ENCODE peak calls at places on chromosomes 1 and 21, in seven cellular contexts. Y, H, A, C, F, B and G are unnamed samples.

GRCh38 chr1:94599090-94599813 is 57.7 kb upstream of the F3 start:
- DNase-seq in Y (peak; percentile 29), H (no peak), A (no peak), C (peak; percentile 15), F (peak; percentile 13), B (no peak), G (no peak)

GRCh38 chr1:66575739-66576138 is 41.8 kb downstream of the SGIP1 start:
- DNase-seq in Y (peak; percentile 91), H (no peak), A (no peak), C (no peak), F (no peak), B (peak; percentile 5), G (no peak)

GRCh38 chr1:234728740-234729139 is 118.8 kb upstream of the IRF2BP2 start:
- DNase-seq in Y (no peak), H (no peak), A (no peak), C (no peak), F (no peak), B (no peak), G (no peak)

GRCh38 chr1:46263146-46263545 is 15.6 kb downstream of the RAD54L start:
- DNase-seq in Y (no peak), H (no peak), A (no peak), C (no peak), F (no peak), B (no peak), G (no peak)

GRCh38 chr1:235632538-235633219 is 16.9 kb downstream of the GNG4 start:
- DNase-seq in Y (peak; percentile 71), H (no peak), A (no peak), C (no peak), F (no peak), B (no peak), G (no peak)

GRCh38 chr1:118945460-118945859 is 42.7 kb downstream of the TBX15 start:
- DNase-seq in Y (no peak), H (no peak), A (no peak), C (no peak), F (no peak), B (no peak), G (no peak)

GRCh38 chr1:158818991-158819405 is 12.2 kb upstream of the MNDA start:
- DNase-seq in Y (peak; percentile 73), H (no peak), A (no peak), C (peak; percentile 10), F (no peak), B (no peak), G (no peak)

GRCh38 chr1:152495066-152495675 is 15.4 kb upstream of the LCE5A start:
- DNase-seq in Y (peak; percentile 45), H (no peak), A (peak; percentile 44), C (no peak), F (peak; percentile 63), B (no peak), G (no peak)

GRCh38 chr1:154833841-154834240 is 36.2 kb downstream of the KCNN3 start:
- DNase-seq in Y (no peak), H (no peak), A (no peak), C (no peak), F (no peak), B (no peak), G (no peak)

GRCh38 chr1:39178541-39179431 is 25.7 kb upstream of the MACF1 start:
- DNase-seq in Y (peak; percentile 49), H (no peak), A (no peak), C (no peak), F (no peak), B (no peak), G (no peak)

GRCh38 chr1:202184750-202185460 is 8.7 kb upstream of the LGR6 start:
- DNase-seq in Y (peak; percentile 88), H (peak; percentile 80), A (peak; percentile 90), C (peak; percentile 55), F (peak; percentile 92), B (peak; percentile 54), G (peak; percentile 43)

GRCh38 chr1:5818755-5819154 is 173.5 kb downstream of the NPHP4 start:
- DNase-seq in Y (no peak), H (no peak), A (no peak), C (no peak), F (no peak), B (no peak), G (no peak)

GRCh38 chr21:32597205-32597604 is 11.9 kb upstream of the TCP10L start:
- DNase-seq in Y (peak; percentile 70), H (no peak), A (no peak), C (no peak), F (no peak), B (no peak), G (no peak)

GRCh38 chr1:92194516-92194915 is 23.2 kb upstream of the C1orf146 start:
- DNase-seq in Y (no peak), H (no peak), A (no peak), C (no peak), F (no peak), B (no peak), G (no peak)

GRCh38 chr1:213988639-213989070 is 882 bp downstream of the PROX1 start:
- DNase-seq in Y (no peak), H (peak; percentile 49), A (no peak), C (no peak), F (no peak), B (no peak), G (peak; percentile 34)

GRCh38 chr1:226995966-226996332 is 55.9 kb downstream of the COQ8A start:
- DNase-seq in Y (no peak), H (no peak), A (no peak), C (no peak), F (no peak), B (no peak), G (no peak)

GRCh38 chr1:52139817-52140540 is 1.9 kb upstream of the ZFYVE9 start:
- DNase-seq in Y (peak; percentile 92), H (no peak), A (peak; percentile 20), C (no peak), F (no peak), B (no peak), G (no peak)

GRCh38 chr1:156359973-156360372 is 9.0 kb upstream of the RHBG start:
- DNase-seq in Y (peak; percentile 51), H (no peak), A (no peak), C (no peak), F (peak; percentile 34), B (no peak), G (no peak)

GRCh38 chr1:170583186-170583585 is 51.2 kb downstream of the GORAB start:
- DNase-seq in Y (no peak), H (no peak), A (no peak), C (no peak), F (no peak), B (no peak), G (no peak)

GRCh38 chr1:225811622-225812487 is 1.9 kb downstream of the EPHX1 start:
- DNase-seq in Y (no peak), H (peak; percentile 31), A (no peak), C (no peak), F (peak; percentile 53), B (no peak), G (no peak)

GRCh38 chr1:166960871-166961474 is 14.4 kb downstream of the ILDR2 start:
- DNase-seq in Y (no peak), H (no peak), A (no peak), C (no peak), F (no peak), B (no peak), G (no peak)

GRCh38 chr1:223738465-223739365 is 26.4 kb downstream of the CAPN2 start:
- DNase-seq in Y (no peak), H (peak; percentile 16), A (no peak), C (no peak), F (no peak), B (no peak), G (no peak)

GRCh38 chr1:205268846-205269680 is 41.3 kb downstream of the TMCC2 start:
- DNase-seq in Y (no peak), H (no peak), A (no peak), C (no peak), F (no peak), B (no peak), G (no peak)

GRCh38 chr1:65728504-65728903 is 64.2 kb upstream of the PDE4B start:
- DNase-seq in Y (no peak), H (no peak), A (no peak), C (no peak), F (no peak), B (no peak), G (no peak)

GRCh38 chr1:116232989-116233514 is 121.9 kb downstream of the MAB21L3 start:
- DNase-seq in Y (peak; percentile 19), H (no peak), A (no peak), C (no peak), F (no peak), B (no peak), G (no peak)

GRCh38 chr1:242240691-242241090 is 241.8 kb upstream of the MAP1LC3C start:
- DNase-seq in Y (no peak), H (no peak), A (no peak), C (no peak), F (no peak), B (no peak), G (no peak)

GRCh38 chr21:20306836-20307235 is 691.4 kb upstream of the NCAM2 start:
- DNase-seq in Y (no peak), H (no peak), A (no peak), C (no peak), F (no peak), B (no peak), G (no peak)

GRCh38 chr1:234658143-234658542 is 48.2 kb upstream of the IRF2BP2 start:
- DNase-seq in Y (peak; percentile 61), H (no peak), A (no peak), C (no peak), F (no peak), B (no peak), G (no peak)

GRCh38 chr1:166858726-166859419 is 17.2 kb downstream of the TADA1 start:
- DNase-seq in Y (no peak), H (peak; percentile 67), A (no peak), C (peak; percentile 76), F (no peak), B (no peak), G (no peak)

GRCh38 chr1:50605186-50605875 is 182.1 kb upstream of the DMRTA2 start:
- DNase-seq in Y (peak; percentile 64), H (no peak), A (no peak), C (peak; percentile 2), F (peak; percentile 45), B (peak; percentile 14), G (peak; percentile 36)

GRCh38 chr1:40239626-40240025 is 8.1 kb upstream of the TMCO2 start:
- DNase-seq in Y (peak; percentile 29), H (no peak), A (no peak), C (no peak), F (no peak), B (no peak), G (no peak)

GRCh38 chr1:180533571-180533987 is 25.2 kb upstream of the OVAAL start:
- DNase-seq in Y (peak; percentile 67), H (peak; percentile 61), A (peak; percentile 78), C (peak; percentile 33), F (peak; percentile 77), B (peak; percentile 7), G (peak; percentile 37)

GRCh38 chr1:109197163-109198042 is 16.3 kb upstream of the SARS1 start:
- DNase-seq in Y (peak; percentile 96), H (no peak), A (peak; percentile 20), C (no peak), F (peak; percentile 26), B (no peak), G (no peak)

GRCh38 chr1:34140011-34140676 is 24.9 kb downstream of the CSMD2 start:
- DNase-seq in Y (no peak), H (no peak), A (no peak), C (no peak), F (no peak), B (no peak), G (no peak)